ENCODE peak calls at places on chromosomes 4 and X, in four cellular contexts. W is BE2C, F is ovary, M is CD14-positive monocyte. S is an unnamed sample.

GRCh38 chr4:93842512-93843252 is 14.1 kb downstream of the ATOH1 start:
- DNase-seq in W (no peak), F (no peak), M (no peak), S (no peak)

GRCh38 chrX:40831750-40832149 is 96.4 kb upstream of the MED14 start:
- DNase-seq in W (no peak), F (no peak), M (no peak), S (no peak)

GRCh38 chrX:52811065-52811625 is at the start of gene XAGE5:
- DNase-seq in W (no peak), F (no peak), M (no peak), S (no peak)

GRCh38 chr4:10164877-10165283 is 48.3 kb upstream of the WDR1 start:
- DNase-seq in W (peak), F (peak), M (no peak), S (no peak)

GRCh38 chrX:71859637-71860036 is 51.0 kb upstream of the NHSL2 start:
- DNase-seq in W (peak), F (no peak), M (no peak), S (no peak)

GRCh38 chrX:72340046-72340445 is 34.3 kb upstream of the CITED1 start:
- DNase-seq in W (no peak), F (no peak), M (no peak), S (no peak)

GRCh38 chr4:5953003-5953951 is 60.4 kb upstream of the CRMP1 start:
- DNase-seq in W (no peak), F (no peak), M (no peak), S (no peak)

GRCh38 chrX:136531951-136532350 is at the start of gene VGLL1:
- DNase-seq in W (no peak), F (no peak), M (no peak), S (no peak)

GRCh38 chrX:12843668-12844279 is 23.1 kb upstream of the TLR7 start:
- DNase-seq in W (no peak), F (no peak), M (no peak), S (no peak)

GRCh38 chr4:61149278-61149677 is 50.8 kb upstream of the ADGRL3 start:
- DNase-seq in W (no peak), F (no peak), M (no peak), S (no peak)

GRCh38 chrX:24341795-24342194 is 18.6 kb upstream of the SUPT20HL1 start:
- DNase-seq in W (no peak), F (no peak), M (no peak), S (no peak)

GRCh38 chrX:74656079-74656745 is 41.8 kb upstream of the RLIM start:
- DNase-seq in W (no peak), F (no peak), M (no peak), S (no peak)

S was measured in pancreas.